ENCODE peak calls at places on chromosomes 1 and 21, in five cellular contexts. One of them, this sample, is unnamed.
A peak's percentile ranks its signal among the peaks of the same experiment; 100 is the strongest.

GRCh38 chr1:222138095-222138494 is 396.2 kb upstream of the DUSP10 start:
- DNase-seq in cardiac septum: no peak
- DNase-seq in foreskin fibroblast: no peak
- DNase-seq in mesothelial cell of epicardium: no peak
- DNase-seq in Peyer's patch: no peak
- DNase-seq in this sample: no peak

GRCh38 chr1:56644941-56645662 is at the start of gene PRKAA2:
- DNase-seq in cardiac septum: peak; percentile 79
- DNase-seq in foreskin fibroblast: peak; percentile 75
- DNase-seq in mesothelial cell of epicardium: peak; percentile 67
- DNase-seq in Peyer's patch: no peak
- DNase-seq in this sample: peak; percentile 26

GRCh38 chr1:201381130-201381529 is 3.6 kb upstream of the TNNT2 start:
- DNase-seq in cardiac septum: no peak
- DNase-seq in foreskin fibroblast: no peak
- DNase-seq in mesothelial cell of epicardium: peak; percentile 57
- DNase-seq in Peyer's patch: no peak
- DNase-seq in this sample: no peak

GRCh38 chr1:227949341-227949921 is 1.7 kb upstream of the WNT9A start:
- DNase-seq in cardiac septum: peak; percentile 74
- DNase-seq in foreskin fibroblast: no peak
- DNase-seq in mesothelial cell of epicardium: peak; percentile 37
- DNase-seq in Peyer's patch: no peak
- DNase-seq in this sample: no peak

GRCh38 chr1:41643422-41643821 is 158.9 kb upstream of the EDN2 start:
- DNase-seq in cardiac septum: no peak
- DNase-seq in foreskin fibroblast: no peak
- DNase-seq in mesothelial cell of epicardium: no peak
- DNase-seq in Peyer's patch: no peak
- DNase-seq in this sample: no peak

GRCh38 chr1:164240081-164240480 is 318.9 kb upstream of the PBX1 start:
- DNase-seq in cardiac septum: no peak
- DNase-seq in foreskin fibroblast: peak; percentile 4
- DNase-seq in mesothelial cell of epicardium: no peak
- DNase-seq in Peyer's patch: no peak
- DNase-seq in this sample: no peak

GRCh38 chr21:26916799-26917198 is 50.1 kb downstream of the ADAMTS5 start:
- DNase-seq in cardiac septum: no peak
- DNase-seq in foreskin fibroblast: no peak
- DNase-seq in mesothelial cell of epicardium: no peak
- DNase-seq in Peyer's patch: no peak
- DNase-seq in this sample: no peak

GRCh38 chr1:116345830-116346229 is 27.2 kb upstream of the ATP1A1 start:
- DNase-seq in cardiac septum: no peak
- DNase-seq in foreskin fibroblast: no peak
- DNase-seq in mesothelial cell of epicardium: no peak
- DNase-seq in Peyer's patch: no peak
- DNase-seq in this sample: no peak

GRCh38 chr1:116286541-116286971 is 86.5 kb upstream of the ATP1A1 start:
- DNase-seq in cardiac septum: no peak
- DNase-seq in foreskin fibroblast: peak; percentile 77
- DNase-seq in mesothelial cell of epicardium: no peak
- DNase-seq in Peyer's patch: no peak
- DNase-seq in this sample: peak; percentile 5

GRCh38 chr1:228059536-228060457 is 22.7 kb upstream of the ARF1 start:
- DNase-seq in cardiac septum: peak; percentile 75
- DNase-seq in foreskin fibroblast: peak; percentile 55
- DNase-seq in mesothelial cell of epicardium: peak; percentile 95
- DNase-seq in Peyer's patch: peak; percentile 28
- DNase-seq in this sample: no peak

GRCh38 chr1:109719337-109719837 is 7.3 kb downstream of the GSTM5 start:
- DNase-seq in cardiac septum: no peak
- DNase-seq in foreskin fibroblast: peak; percentile 79
- DNase-seq in mesothelial cell of epicardium: no peak
- DNase-seq in Peyer's patch: no peak
- DNase-seq in this sample: peak; percentile 51

GRCh38 chr1:66478116-66478515 is 55.8 kb upstream of the SGIP1 start:
- DNase-seq in cardiac septum: no peak
- DNase-seq in foreskin fibroblast: peak; percentile 79
- DNase-seq in mesothelial cell of epicardium: no peak
- DNase-seq in Peyer's patch: no peak
- DNase-seq in this sample: peak; percentile 68

GRCh38 chr1:26890467-26890796 is 349 bp upstream of the GPN2 start:
- DNase-seq in cardiac septum: no peak
- DNase-seq in foreskin fibroblast: no peak
- DNase-seq in mesothelial cell of epicardium: no peak
- DNase-seq in Peyer's patch: no peak
- DNase-seq in this sample: no peak

GRCh38 chr1:199243423-199244061 is 604.7 kb downstream of the PTPRC start:
- DNase-seq in cardiac septum: peak; percentile 81
- DNase-seq in foreskin fibroblast: peak; percentile 45
- DNase-seq in mesothelial cell of epicardium: no peak
- DNase-seq in Peyer's patch: peak; percentile 29
- DNase-seq in this sample: peak; percentile 30

GRCh38 chr1:192776998-192777397 is 31.8 kb upstream of the RGS2 start:
- DNase-seq in cardiac septum: no peak
- DNase-seq in foreskin fibroblast: no peak
- DNase-seq in mesothelial cell of epicardium: no peak
- DNase-seq in Peyer's patch: no peak
- DNase-seq in this sample: no peak

GRCh38 chr1:56576880-56577858 is 2.2 kb downstream of the PLPP3 start:
- DNase-seq in cardiac septum: no peak
- DNase-seq in foreskin fibroblast: peak; percentile 60
- DNase-seq in mesothelial cell of epicardium: no peak
- DNase-seq in Peyer's patch: no peak
- DNase-seq in this sample: peak; percentile 37

GRCh38 chr1:74513396-74513795 is 985 bp upstream of the LRRC53 start:
- DNase-seq in cardiac septum: no peak
- DNase-seq in foreskin fibroblast: no peak
- DNase-seq in mesothelial cell of epicardium: no peak
- DNase-seq in Peyer's patch: no peak
- DNase-seq in this sample: no peak

GRCh38 chr21:17585875-17586450 is 26.7 kb downstream of the BTG3 start:
- DNase-seq in cardiac septum: no peak
- DNase-seq in foreskin fibroblast: peak; percentile 66
- DNase-seq in mesothelial cell of epicardium: no peak
- DNase-seq in Peyer's patch: no peak
- DNase-seq in this sample: peak; percentile 51

GRCh38 chr1:36773827-36774541 is 260.3 kb downstream of the GRIK3 start:
- DNase-seq in cardiac septum: no peak
- DNase-seq in foreskin fibroblast: no peak
- DNase-seq in mesothelial cell of epicardium: no peak
- DNase-seq in Peyer's patch: no peak
- DNase-seq in this sample: no peak

GRCh38 chr21:41761211-41762181 is 5.4 kb downstream of the RIPK4 start:
- DNase-seq in cardiac septum: peak; percentile 81
- DNase-seq in foreskin fibroblast: peak; percentile 75
- DNase-seq in mesothelial cell of epicardium: no peak
- DNase-seq in Peyer's patch: no peak
- DNase-seq in this sample: peak; percentile 48

GRCh38 chr1:157932082-157932481 is 61.4 kb upstream of the KIRREL1 start:
- DNase-seq in cardiac septum: no peak
- DNase-seq in foreskin fibroblast: peak; percentile 69
- DNase-seq in mesothelial cell of epicardium: no peak
- DNase-seq in Peyer's patch: no peak
- DNase-seq in this sample: peak; percentile 22

GRCh38 chr1:205521646-205522150 is 17.2 kb downstream of the CDK18 start:
- DNase-seq in cardiac septum: no peak
- DNase-seq in foreskin fibroblast: no peak
- DNase-seq in mesothelial cell of epicardium: no peak
- DNase-seq in Peyer's patch: no peak
- DNase-seq in this sample: no peak

GRCh38 chr1:87210151-87210550 is 118.5 kb upstream of the LMO4 start:
- DNase-seq in cardiac septum: no peak
- DNase-seq in foreskin fibroblast: no peak
- DNase-seq in mesothelial cell of epicardium: no peak
- DNase-seq in Peyer's patch: no peak
- DNase-seq in this sample: no peak

GRCh38 chr1:26853156-26853555 is 9.8 kb upstream of the SFN start:
- DNase-seq in cardiac septum: peak; percentile 92
- DNase-seq in foreskin fibroblast: peak; percentile 93
- DNase-seq in mesothelial cell of epicardium: peak; percentile 84
- DNase-seq in Peyer's patch: peak; percentile 88
- DNase-seq in this sample: peak; percentile 94

This sample was measured in AG08395.